ENCODE peak calls at places on chromosome 2, in five cellular contexts. G is NCI-H226; F is activated CD4-positive, alpha-beta T cell treated with anti-CD3 and anti-CD28 coated beads, Interleukin-2, amount 10 ng/mL, durations not matched to agents 7 days and 5 days; N is progenitor cell of endocrine pancreas; X is RCC 7860. D is an unnamed sample.

GRCh38 chr2:64359892-64360657 is 93.9 kb upstream of the LGALSL start:
- DNase-seq in G (peak; percentile 96), F (peak; percentile 23), N (no peak), X (peak; percentile 94), D (peak; percentile 98)

GRCh38 chr2:229835601-229836283 is 86.1 kb downstream of the TRIP12 start:
- DNase-seq in G (no peak), F (peak; percentile 23), N (no peak), X (no peak), D (no peak)

GRCh38 chr2:27198627-27199026 is 13.2 kb upstream of the ATRAID start:
- DNase-seq in G (no peak), F (no peak), N (no peak), X (no peak), D (no peak)

GRCh38 chr2:137975280-137976271 is 11.3 kb downstream of the HNMT start:
- DNase-seq in G (no peak), F (no peak), N (no peak), X (no peak), D (peak; percentile 49)

GRCh38 chr2:160224060-160224459 is 24.0 kb upstream of the ITGB6 start:
- DNase-seq in G (peak; percentile 91), F (peak; percentile 13), N (no peak), X (peak; percentile 99), D (peak; percentile 92)

GRCh38 chr2:228839506-228839905 is 431.6 kb downstream of the PID1 start:
- DNase-seq in G (no peak), F (no peak), N (no peak), X (no peak), D (no peak)

GRCh38 chr2:152585830-152586484 is 131.3 kb downstream of the PRPF40A start:
- DNase-seq in G (peak; percentile 77), F (no peak), N (no peak), X (peak; percentile 65), D (no peak)

GRCh38 chr2:166357068-166357949 is 18.4 kb downstream of the SCN9A start:
- DNase-seq in G (no peak), F (no peak), N (no peak), X (no peak), D (no peak)

GRCh38 chr2:47312504-47312875 is 90.5 kb upstream of the MSH2 start:
- DNase-seq in G (no peak), F (no peak), N (no peak), X (no peak), D (no peak)

GRCh38 chr2:207474871-207475485 is 54.8 kb upstream of the CREB1 start:
- DNase-seq in G (no peak), F (peak; percentile 72), N (peak; percentile 29), X (peak; percentile 47), D (no peak)

GRCh38 chr2:20356042-20356441 is 5.4 kb upstream of the PUM2 start:
- DNase-seq in G (peak; percentile 71), F (no peak), N (no peak), X (no peak), D (peak; percentile 90)

GRCh38 chr2:190136259-190136658 is 73.7 kb upstream of the MSTN start:
- DNase-seq in G (no peak), F (no peak), N (no peak), X (no peak), D (no peak)

GRCh38 chr2:231191896-231192872 is 6.2 kb upstream of the ARMC9 start:
- DNase-seq in G (peak; percentile 56), F (no peak), N (peak; percentile 34), X (no peak), D (no peak)

GRCh38 chr2:236107536-236107935 is 60.6 kb downstream of the GBX2 start:
- DNase-seq in G (no peak), F (no peak), N (no peak), X (no peak), D (no peak)

GRCh38 chr2:54770211-54770610 is 46.7 kb downstream of the EML6 start:
- DNase-seq in G (no peak), F (no peak), N (no peak), X (no peak), D (no peak)

GRCh38 chr2:126658910-126659613 is 3.1 kb downstream of the GYPC start:
- DNase-seq in G (no peak), F (peak; percentile 67), N (no peak), X (no peak), D (no peak)

GRCh38 chr2:17934721-17935120 is 56.3 kb downstream of the KCNS3 start:
- DNase-seq in G (no peak), F (no peak), N (no peak), X (peak; percentile 19), D (no peak)

GRCh38 chr2:9326975-9327374 is 96.4 kb downstream of the ITGB1BP1 start:
- DNase-seq in G (no peak), F (no peak), N (no peak), X (peak; percentile 6), D (no peak)

GRCh38 chr2:144322379-144322778 is 197.5 kb downstream of the ZEB2 start:
- DNase-seq in G (no peak), F (no peak), N (no peak), X (no peak), D (no peak)

GRCh38 chr2:19746611-19747309 is 155.0 kb downstream of the TTC32 start:
- DNase-seq in G (no peak), F (no peak), N (peak; percentile 53), X (no peak), D (no peak)

GRCh38 chr2:48600917-48601316 is 16.7 kb upstream of the GTF2A1L start:
- DNase-seq in G (no peak), F (no peak), N (no peak), X (no peak), D (no peak)

GRCh38 chr2:24438106-24438505 is 52.9 kb upstream of the NCOA1 start:
- DNase-seq in G (no peak), F (no peak), N (no peak), X (no peak), D (no peak)

GRCh38 chr2:236562434-236562833 is 7.2 kb upstream of the ACKR3 start:
- DNase-seq in G (no peak), F (no peak), N (no peak), X (no peak), D (no peak)

GRCh38 chr2:20617892-20618467 is 32.9 kb downstream of the HS1BP3 start:
- DNase-seq in G (peak; percentile 99), F (no peak), N (no peak), X (peak; percentile 95), D (peak; percentile 64)

GRCh38 chr2:127647242-127648190 is 1.6 kb downstream of the GPR17 start:
- DNase-seq in G (no peak), F (no peak), N (no peak), X (peak; percentile 66), D (peak; percentile 20)

GRCh38 chr2:24806660-24807036 is 13.4 kb downstream of the CENPO start:
- DNase-seq in G (no peak), F (no peak), N (no peak), X (no peak), D (no peak)

D was measured in foreskin keratinocyte.